ENCODE peak calls at places on chromosome 18, in five cellular contexts. Q is uterus, A is cardiac fibroblast, X is sigmoid colon, H is fibroblast of pulmonary artery. F is an unnamed sample.

GRCh38 chr18:57984490-57985109 is 59.4 kb upstream of the NEDD4L start:
- DNase-seq in X (no peak), A (no peak), Q (no peak), H (no peak), F (no peak)

GRCh38 chr18:39743463-39743862 is 2177.9 kb upstream of the CELF4 start:
- DNase-seq in A (no peak), X (no peak), H (no peak), Q (no peak), F (no peak)

GRCh38 chr18:63788447-63789096 is 13.4 kb downstream of the SERPINB7 start:
- DNase-seq in H (peak; percentile 69), X (no peak), Q (no peak), A (peak; percentile 92), F (peak; percentile 95)

GRCh38 chr18:56851774-56852173 is 200.6 kb downstream of the WDR7 start:
- DNase-seq in Q (no peak), H (no peak), X (no peak), A (no peak), F (no peak)

GRCh38 chr18:69399253-69399652 is 1.4 kb upstream of the DOK6 start:
- DNase-seq in H (no peak), X (no peak), A (no peak), Q (no peak), F (no peak)

GRCh38 chr18:7897119-7897518 is 330.0 kb downstream of the PTPRM start:
- DNase-seq in Q (no peak), H (peak; percentile 55), A (peak; percentile 32), X (no peak), F (peak; percentile 25)

GRCh38 chr18:1017227-1017626 is 112.6 kb downstream of the ADCYAP1 start:
- DNase-seq in A (no peak), Q (no peak), X (no peak), H (no peak), F (no peak)

GRCh38 chr18:48866028-48866733 is 84.6 kb downstream of the SMAD7 start:
- DNase-seq in H (peak; percentile 66), Q (no peak), A (peak; percentile 46), X (peak; percentile 87), F (peak; percentile 59)

GRCh38 chr18:59629894-59630293 is 67.3 kb downstream of the CCBE1 start:
- DNase-seq in X (peak; percentile 84), A (no peak), Q (peak; percentile 46), H (peak; percentile 35), F (peak; percentile 35)

GRCh38 chr18:11034816-11035215 is 114.6 kb downstream of the PIEZO2 start:
- DNase-seq in Q (no peak), X (no peak), H (peak; percentile 58), A (peak; percentile 16), F (peak; percentile 26)

GRCh38 chr18:48682768-48683167 is 143.9 kb downstream of the CTIF start:
- DNase-seq in Q (no peak), H (no peak), A (no peak), X (no peak), F (no peak)

GRCh38 chr18:10901329-10901728 is 248.0 kb downstream of the PIEZO2 start:
- DNase-seq in X (no peak), H (no peak), A (no peak), Q (no peak), F (no peak)

GRCh38 chr18:76801567-76802505 is 20.5 kb upstream of the ZNF236 start:
- DNase-seq in X (peak; percentile 80), H (peak; percentile 56), A (peak; percentile 53), Q (peak; percentile 67), F (peak; percentile 45)

GRCh38 chr18:8617907-8618306 is 8.7 kb downstream of the RAB12 start:
- DNase-seq in X (no peak), A (no peak), H (no peak), Q (no peak), F (no peak)

GRCh38 chr18:71107220-71107619 is 818.4 kb downstream of the SOCS6 start:
- DNase-seq in Q (no peak), A (no peak), H (no peak), X (no peak), F (no peak)

GRCh38 chr18:51531496-51531895 is 334.0 kb upstream of the MEX3C start:
- DNase-seq in Q (no peak), A (no peak), X (no peak), H (no peak), F (no peak)

GRCh38 chr18:13610517-13610916 is 115.8 kb downstream of the FAM210A start:
- DNase-seq in Q (no peak), A (peak; percentile 2), X (peak; percentile 61), H (no peak), F (no peak)

GRCh38 chr18:13611616-13612110 is 114.7 kb downstream of the FAM210A start:
- DNase-seq in A (peak; percentile 36), X (peak; percentile 74), Q (peak; percentile 50), H (peak; percentile 63), F (peak; percentile 14)

GRCh38 chr18:13613099-13613498 is 113.3 kb downstream of the FAM210A start:
- DNase-seq in H (no peak), Q (no peak), X (no peak), A (no peak), F (no peak)

GRCh38 chr18:13612111-13612997 is 114.0 kb downstream of the FAM210A start:
- DNase-seq in X (peak; percentile 57), H (no peak), A (no peak), Q (no peak), F (no peak)

GRCh38 chr18:13611058-13611615 is 115.2 kb downstream of the FAM210A start:
- DNase-seq in A (peak; percentile 45), X (peak; percentile 78), H (peak; percentile 68), Q (peak; percentile 52), F (peak; percentile 39)
- TF ChIP-seq CTCF in A (no peak), X (no peak), H (no peak), Q (no peak), F (no peak)

GRCh38 chr18:31041346-31042067 is 1.0 kb downstream of the DSC3 start:
- DNase-seq in H (peak; percentile 74), Q (no peak), A (peak; percentile 31), X (no peak), F (no peak)
- H3K4me3 ChIP-seq in H (peak overlapping the region; percentile 65), Q (no peak overlapping the region), A (peak overlapping the region; percentile 49), X (no peak overlapping the region), F (no peak overlapping the region)

DNA sequence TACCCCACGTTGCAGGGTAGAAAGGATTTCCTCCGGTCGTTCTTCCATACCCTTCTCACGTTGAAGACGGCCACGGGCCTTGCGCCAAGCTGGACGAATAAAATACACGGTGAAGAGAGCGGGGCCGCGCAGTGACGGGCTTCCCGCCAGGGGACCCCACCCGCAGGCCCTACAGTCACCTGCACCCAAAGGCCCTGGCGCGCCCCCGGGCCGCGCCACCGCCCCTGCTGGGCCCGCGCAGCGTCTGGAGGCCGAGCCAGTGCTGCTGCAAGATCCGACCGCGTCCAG is 199 bp downstream of the FBXO15 start:
- DNase-seq in H (no peak), A (no peak), X (no peak), Q (no peak), F (no peak)
- TF ChIP-seq CTCF in H (no peak), A (no peak), X (no peak), Q (no peak), F (no peak)

DNA sequence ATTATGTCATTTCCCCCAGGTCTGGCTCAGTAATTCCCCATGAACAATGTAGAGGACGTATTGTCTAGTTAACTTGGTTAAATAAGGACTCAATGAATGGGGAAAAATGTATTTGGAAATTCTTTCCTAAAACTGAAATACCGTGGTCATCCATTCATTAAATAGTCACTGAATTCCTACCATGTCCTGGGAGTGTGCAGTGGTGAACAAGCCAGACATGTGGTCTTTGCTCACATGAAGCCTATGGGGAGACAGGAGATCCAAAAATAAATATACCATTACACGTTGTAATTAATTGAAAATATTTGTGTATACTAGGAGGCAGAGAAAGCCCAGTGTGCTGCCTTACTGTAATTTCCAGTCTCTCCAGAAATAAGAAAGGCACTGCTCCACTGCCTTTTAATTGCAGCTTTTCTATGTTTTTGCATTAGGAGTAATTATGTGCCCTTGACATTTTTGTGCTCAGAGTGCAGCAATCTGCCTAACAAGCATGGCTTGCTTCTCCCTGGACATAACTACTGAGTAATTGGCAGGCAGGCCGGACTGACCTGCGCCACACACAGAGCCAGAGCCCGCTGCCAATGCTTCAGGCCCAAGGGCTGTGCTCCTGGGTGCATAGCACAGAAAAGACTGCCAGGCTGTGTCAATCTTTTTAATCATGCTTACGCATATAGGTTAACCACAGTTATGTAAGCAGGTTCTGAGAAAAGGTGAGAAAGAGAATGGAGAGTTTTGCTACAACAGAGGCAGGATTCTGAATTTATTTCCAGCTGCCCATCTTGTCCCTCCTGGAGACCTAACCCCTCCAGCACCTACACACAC is 22.2 kb upstream of the TTC39C start:
- DNase-seq in X (no peak), H (no peak), A (no peak), Q (no peak), F (no peak)
- H3K4me3 ChIP-seq in X (no peak overlapping the region), H (no peak overlapping the region), A (no peak overlapping the region), Q (no peak overlapping the region), F (no peak overlapping the region)

GRCh38 chr18:55779711-55780590 is 192.0 kb upstream of the TCF4 start:
- DNase-seq in A (peak; percentile 48), H (peak; percentile 54), X (peak; percentile 63), Q (peak; percentile 47), F (peak; percentile 19)
- TF ChIP-seq CTCF in A (no peak), H (no peak), X (no peak), Q (no peak), F (no peak)

DNA sequence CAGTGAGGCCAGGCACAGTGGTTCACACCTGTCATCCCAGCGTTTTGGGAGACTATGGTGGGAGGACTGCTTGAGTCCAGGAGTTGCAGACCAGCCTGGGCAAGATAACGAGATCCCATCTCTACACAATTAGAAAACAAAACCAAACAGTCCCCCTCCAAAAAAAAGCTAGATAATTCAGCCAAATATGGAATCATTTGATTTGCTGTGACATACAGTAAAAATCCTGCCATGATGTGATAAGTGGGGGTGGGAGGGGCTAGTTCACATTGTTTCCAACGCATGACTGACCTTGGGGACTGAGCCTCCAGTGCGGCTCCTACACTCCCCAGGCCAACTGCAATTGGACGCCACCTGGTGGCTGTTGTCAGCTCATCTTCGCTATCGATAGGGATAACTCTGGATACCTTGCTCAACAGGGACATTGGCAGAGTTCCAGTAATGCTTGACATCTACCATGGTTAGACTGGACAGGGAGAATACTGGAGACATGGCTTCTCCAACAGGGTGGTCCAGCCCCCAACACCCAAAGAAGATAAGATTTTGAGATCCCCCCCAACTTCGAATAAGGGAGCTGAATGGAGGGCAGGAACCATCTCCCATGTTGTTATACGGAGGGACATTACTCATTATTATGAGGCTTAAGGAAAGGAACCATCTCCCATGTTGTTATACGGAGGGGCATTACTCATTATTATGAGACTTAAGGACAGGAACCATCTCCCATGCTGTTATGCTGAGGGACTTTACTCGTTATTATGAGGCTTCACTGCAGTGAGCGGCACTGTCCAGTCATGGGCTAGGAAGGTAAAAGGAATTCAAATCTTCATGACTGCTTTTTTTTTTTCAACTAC is 135.9 kb downstream of the TGIF1 start:
- DNase-seq in H (peak; percentile 90), Q (peak; percentile 67), X (peak; percentile 87), A (peak; percentile 91), F (peak; percentile 89)
- H3K4me3 ChIP-seq in H (no peak overlapping the region), Q (no peak overlapping the region), X (no peak overlapping the region), A (no peak overlapping the region), F (no peak overlapping the region)

GRCh38 chr18:33205777-33206176 is 234.7 kb downstream of the CCDC178 start:
- DNase-seq in X (no peak), A (no peak), H (no peak), Q (no peak), F (no peak)

GRCh38 chr18:33195795-33196194 is 244.7 kb downstream of the CCDC178 start:
- DNase-seq in Q (no peak), X (no peak), H (no peak), A (no peak), F (no peak)

DNA sequence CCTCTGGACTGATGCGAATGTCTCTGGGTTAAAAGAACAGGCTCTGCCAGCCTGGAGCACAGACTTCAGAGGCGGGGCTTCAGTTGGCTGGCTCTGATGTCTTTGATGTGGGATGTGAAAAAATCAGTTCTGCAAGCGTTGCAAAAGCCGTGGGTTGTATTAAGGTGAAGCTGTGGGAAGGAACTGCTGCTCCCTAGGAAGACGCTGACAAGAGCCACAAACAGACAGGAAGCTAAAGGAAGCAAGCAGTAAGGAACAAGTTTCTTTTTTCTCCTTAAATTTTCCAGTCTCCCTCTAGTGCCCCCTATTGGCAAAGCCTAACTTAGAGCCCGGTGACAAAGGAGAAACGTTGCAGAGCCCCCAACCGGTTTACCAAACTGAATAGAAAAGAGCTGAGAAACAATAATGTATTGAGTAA is 239.0 kb downstream of the CCDC178 start:
- DNase-seq in H (peak; percentile 53), X (no peak), A (peak; percentile 17), Q (no peak), F (peak; percentile 35)
- TF ChIP-seq CTCF in H (peak; percentile 66), X (no peak), A (peak; percentile 51), Q (peak; percentile 10), F (peak; percentile 67)